ENCODE peak calls at places on chromosomes 1 and 21, in eight cellular contexts. One of them, this sample, is unnamed. For H3K9me2, the result is how much of the 10 kb centered on the place peaks cover.

GRCh38 chr1:219812491-219813221 is 115.7 kb downstream of the SLC30A10 start:
- DNase-seq in GM23248: peak
- DNase-seq in PC-3: peak
- DNase-seq in MM.1S: peak
- DNase-seq in GM23338: peak
- DNase-seq in hepatocyte: peak
- DNase-seq in SK-N-SH: peak
- DNase-seq in HCT116: peak
- DNase-seq in this sample: peak

GRCh38 chr1:168386949-168387586 is 106.4 kb downstream of the TBX19 start:
- DNase-seq in PC-3: peak
- DNase-seq in GM23338: peak
- DNase-seq in SK-N-SH: peak
- DNase-seq in HCT116: peak
- DNase-seq in MM.1S: peak
- DNase-seq in hepatocyte: peak
- DNase-seq in GM23248: peak
- DNase-seq in this sample: peak

GRCh38 chr1:181128592-181129497 is 40.3 kb downstream of the IER5 start:
- DNase-seq in hepatocyte: no peak
- DNase-seq in GM23338: peak
- DNase-seq in HCT116: no peak
- DNase-seq in SK-N-SH: peak
- DNase-seq in MM.1S: peak
- DNase-seq in PC-3: no peak
- DNase-seq in GM23248: no peak
- DNase-seq in this sample: no peak

GRCh38 chr1:33420870-33421775 is 9.8 kb downstream of the PHC2 start:
- DNase-seq in MM.1S: no peak
- DNase-seq in PC-3: peak
- DNase-seq in GM23338: no peak
- DNase-seq in hepatocyte: no peak
- DNase-seq in HCT116: no peak
- DNase-seq in GM23248: peak
- DNase-seq in SK-N-SH: no peak
- DNase-seq in this sample: no peak

GRCh38 chr1:245245021-245245667 is 90.4 kb downstream of the KIF26B start:
- DNase-seq in PC-3: no peak
- DNase-seq in SK-N-SH: no peak
- DNase-seq in HCT116: no peak
- DNase-seq in GM23248: no peak
- DNase-seq in MM.1S: no peak
- DNase-seq in hepatocyte: peak
- DNase-seq in GM23338: no peak
- DNase-seq in this sample: no peak

GRCh38 chr1:11611928-11612327 is 42.3 kb downstream of the FBXO2 start:
- DNase-seq in hepatocyte: no peak
- DNase-seq in MM.1S: no peak
- DNase-seq in GM23248: no peak
- DNase-seq in SK-N-SH: no peak
- DNase-seq in GM23338: peak
- DNase-seq in HCT116: no peak
- DNase-seq in PC-3: no peak
- DNase-seq in this sample: no peak

GRCh38 chr1:209755926-209756607 is at the start of gene TRAF3IP3:
- DNase-seq in PC-3: no peak
- DNase-seq in GM23338: no peak
- DNase-seq in GM23248: no peak
- DNase-seq in HCT116: no peak
- DNase-seq in hepatocyte: no peak
- DNase-seq in SK-N-SH: no peak
- DNase-seq in MM.1S: peak
- DNase-seq in this sample: no peak

GRCh38 chr1:100717218-100717617 is 2.3 kb upstream of the VCAM1 start:
- DNase-seq in PC-3: no peak
- DNase-seq in MM.1S: no peak
- DNase-seq in GM23248: no peak
- DNase-seq in SK-N-SH: no peak
- DNase-seq in GM23338: no peak
- DNase-seq in HCT116: no peak
- DNase-seq in hepatocyte: no peak
- DNase-seq in this sample: no peak

DNA sequence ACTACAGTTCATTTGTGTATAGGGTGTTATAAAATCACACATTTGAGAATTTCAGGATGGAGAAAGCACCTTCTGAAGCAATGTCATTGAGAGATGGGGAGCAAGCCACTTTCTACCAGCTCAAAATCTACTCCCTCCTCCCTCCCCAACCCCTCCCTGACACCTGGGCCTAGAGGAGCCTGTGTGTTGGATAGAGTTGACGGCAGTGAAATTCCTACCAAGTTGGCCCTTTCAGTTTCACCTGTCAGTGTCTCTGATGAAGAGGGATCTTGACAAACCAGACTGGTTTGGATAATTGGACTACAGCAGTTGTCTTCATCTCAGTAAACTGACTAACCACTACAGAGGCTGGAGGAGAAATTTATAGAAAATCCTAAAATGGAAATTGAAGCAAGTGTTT is 125.0 kb upstream of the HOOK1 start:
- DNase-seq in PC-3: no peak
- DNase-seq in SK-N-SH: no peak
- DNase-seq in MM.1S: no peak
- DNase-seq in HCT116: no peak
- DNase-seq in hepatocyte: no peak
- DNase-seq in GM23248: no peak
- DNase-seq in GM23338: no peak
- DNase-seq in this sample: no peak
- H3K9me2 ChIP-seq in PC-3: under half
- H3K9me2 ChIP-seq in SK-N-SH: under half
- H3K9me2 ChIP-seq in MM.1S: under half
- H3K9me2 ChIP-seq in HCT116: under half
- H3K9me2 ChIP-seq in hepatocyte: under half
- H3K9me2 ChIP-seq in GM23248: under half
- H3K9me2 ChIP-seq in GM23338: under half
- H3K9me2 ChIP-seq in this sample: under half

GRCh38 chr1:229751629-229752028 is 125.6 kb downstream of the URB2 start:
- DNase-seq in PC-3: no peak
- DNase-seq in GM23248: no peak
- DNase-seq in SK-N-SH: no peak
- DNase-seq in GM23338: no peak
- DNase-seq in HCT116: no peak
- DNase-seq in hepatocyte: no peak
- DNase-seq in MM.1S: no peak
- DNase-seq in this sample: no peak
- H3K9me2 ChIP-seq in PC-3: under half
- H3K9me2 ChIP-seq in GM23248: under half
- H3K9me2 ChIP-seq in SK-N-SH: under half
- H3K9me2 ChIP-seq in GM23338: under half
- H3K9me2 ChIP-seq in HCT116: under half
- H3K9me2 ChIP-seq in hepatocyte: under half
- H3K9me2 ChIP-seq in MM.1S: under half
- H3K9me2 ChIP-seq in this sample: under half

GRCh38 chr1:192476802-192477298 is 98.7 kb upstream of the RGS1 start:
- DNase-seq in HCT116: no peak
- DNase-seq in GM23248: peak
- DNase-seq in GM23338: no peak
- DNase-seq in hepatocyte: no peak
- DNase-seq in MM.1S: no peak
- DNase-seq in SK-N-SH: no peak
- DNase-seq in PC-3: peak
- DNase-seq in this sample: no peak
- H3K9me2 ChIP-seq in HCT116: under half
- H3K9me2 ChIP-seq in GM23248: under half
- H3K9me2 ChIP-seq in GM23338: under half
- H3K9me2 ChIP-seq in hepatocyte: under half
- H3K9me2 ChIP-seq in MM.1S: under half
- H3K9me2 ChIP-seq in SK-N-SH: under half
- H3K9me2 ChIP-seq in PC-3: under half
- H3K9me2 ChIP-seq in this sample: under half

GRCh38 chr21:27024971-27025370 is 58.1 kb upstream of the ADAMTS5 start:
- DNase-seq in MM.1S: no peak
- DNase-seq in HCT116: no peak
- DNase-seq in SK-N-SH: no peak
- DNase-seq in hepatocyte: no peak
- DNase-seq in PC-3: no peak
- DNase-seq in GM23248: peak
- DNase-seq in GM23338: no peak
- DNase-seq in this sample: no peak
- H3K9me2 ChIP-seq in MM.1S: under half
- H3K9me2 ChIP-seq in HCT116: under half
- H3K9me2 ChIP-seq in SK-N-SH: under half
- H3K9me2 ChIP-seq in hepatocyte: under half
- H3K9me2 ChIP-seq in PC-3: under half
- H3K9me2 ChIP-seq in GM23248: under half
- H3K9me2 ChIP-seq in GM23338: under half
- H3K9me2 ChIP-seq in this sample: under half